ENCODE peak calls at places on chromosomes 5 and 9, in nine cellular contexts. Q, B, W, Y, P, X, J, R and F are unnamed samples.

GRCh38 chr5:136901-137300 is 44.9 kb downstream of the PLEKHG4B start:
- DNase-seq in B (no peak), J (no peak), Q (no peak), P (peak), W (no peak), Y (no peak), X (no peak), R (no peak), F (peak)

GRCh38 chr5:107546084-107546483 is 124.7 kb downstream of the EFNA5 start:
- DNase-seq in B (no peak), R (no peak), Q (no peak), P (no peak), W (no peak), J (no peak), X (no peak), Y (no peak), F (no peak)

GRCh38 chr5:60196382-60197113 is 303.0 kb upstream of the PDE4D start:
- DNase-seq in Y (peak), J (no peak), W (no peak), B (peak), X (peak), R (peak), P (peak), Q (no peak), F (peak)

GRCh38 chr5:138095100-138095907 is 11.5 kb downstream of the WNT8A start:
- DNase-seq in X (no peak), W (no peak), Y (no peak), J (no peak), B (no peak), P (no peak), R (no peak), Q (no peak), F (no peak)

GRCh38 chr9:99162759-99163364 is 57.9 kb downstream of the TGFBR1 start:
- DNase-seq in Y (peak), P (peak), W (no peak), J (peak), B (peak), R (peak), Q (no peak), X (no peak), F (peak)

GRCh38 chr5:62938927-62939326 is 360.3 kb downstream of the LRRC70 start:
- DNase-seq in P (no peak), Y (peak), B (peak), R (no peak), Q (no peak), X (no peak), J (no peak), W (no peak), F (no peak)

GRCh38 chr5:136000147-136000546 is 28.6 kb upstream of the TGFBI start:
- DNase-seq in R (no peak), J (no peak), B (no peak), X (no peak), Q (no peak), P (no peak), Y (no peak), W (no peak), F (no peak)

GRCh38 chr9:136857166-136857565 is 5.0 kb downstream of the MAMDC4 start:
- DNase-seq in X (no peak), R (no peak), J (no peak), Y (no peak), B (no peak), W (no peak), P (no peak), Q (no peak), F (no peak)

GRCh38 chr5:131252824-131253171 is 11.1 kb upstream of the CDC42SE2 start:
- DNase-seq in X (no peak), B (no peak), R (no peak), J (peak), Y (no peak), W (peak), P (no peak), Q (peak), F (no peak)

GRCh38 chr9:134887686-134888602 is 7.3 kb downstream of the FCN2 start:
- DNase-seq in W (no peak), Q (no peak), R (no peak), P (no peak), J (no peak), X (no peak), Y (no peak), B (no peak), F (no peak)

GRCh38 chr9:27752069-27752468 is 178.8 kb upstream of the C9orf72 start:
- DNase-seq in Y (no peak), P (no peak), W (no peak), R (no peak), Q (no peak), X (no peak), J (no peak), B (no peak), F (no peak)

GRCh38 chr5:69492391-69493234 is at the start of gene OCLN:
- DNase-seq in P (peak), W (no peak), R (no peak), Q (peak), B (no peak), X (no peak), Y (no peak), J (peak), F (no peak)

GRCh38 chr5:15353086-15353645 is 146.8 kb upstream of the FBXL7 start:
- DNase-seq in Y (no peak), Q (no peak), X (no peak), R (no peak), P (no peak), B (no peak), J (no peak), W (no peak), F (no peak)

GRCh38 chr9:109568089-109568488 is 70.0 kb upstream of the PTPN3 start:
- DNase-seq in W (no peak), R (no peak), Y (no peak), Q (no peak), B (no peak), X (no peak), P (no peak), J (no peak), F (no peak)

GRCh38 chr5:59745422-59745863 is 148.1 kb downstream of the PDE4D start:
- DNase-seq in R (no peak), P (no peak), B (peak), W (no peak), Y (peak), X (peak), Q (no peak), J (no peak), F (no peak)

GRCh38 chr5:173075137-173075868 is 19.2 kb downstream of the CREBRF start:
- DNase-seq in W (no peak), P (no peak), J (no peak), R (no peak), Y (no peak), B (no peak), X (no peak), Q (no peak), F (no peak)

GRCh38 chr9:77158772-77159513 is 18.4 kb upstream of the VPS13A start:
- DNase-seq in J (no peak), Y (peak), B (peak), X (peak), P (peak), Q (no peak), R (no peak), W (no peak), F (peak)

GRCh38 chr9:96425500-96426169 is 7.5 kb upstream of the ZNF367 start:
- DNase-seq in Q (no peak), X (no peak), Y (no peak), B (no peak), J (no peak), P (no peak), W (no peak), R (no peak), F (no peak)

GRCh38 chr5:149913449-149914419 is 30.9 kb downstream of the PDE6A start:
- DNase-seq in Q (no peak), Y (no peak), P (peak), J (peak), B (no peak), W (no peak), X (no peak), R (no peak), F (no peak)

GRCh38 chr9:89564257-89564878 is 40.4 kb upstream of the GADD45G start:
- DNase-seq in X (no peak), R (no peak), B (peak), P (no peak), W (no peak), Y (peak), J (peak), Q (no peak), F (peak)

GRCh38 chr5:122144236-122144635 is 14.9 kb downstream of the ZNF474 start:
- DNase-seq in B (peak), W (no peak), J (no peak), Q (no peak), Y (no peak), X (no peak), P (no peak), R (no peak), F (no peak)